ENCODE peak calls at places on chromosomes 4 and X, in four cellular contexts. One of them, this sample, is unnamed. For H3K27me3, the result is how much of the 10 kb centered on the place peaks cover.

GRCh38 chrX:130245441-130245840 is 23.3 kb downstream of the ZNF280C start:
- DNase-seq in sigmoid colon: no peak
- DNase-seq in stomach: no peak
- DNase-seq in K562: no peak
- DNase-seq in this sample: no peak

GRCh38 chrX:133921764-133922389 is 63.5 kb downstream of the GPC3 start:
- DNase-seq in sigmoid colon: no peak
- DNase-seq in stomach: peak
- DNase-seq in K562: peak
- DNase-seq in this sample: no peak

GRCh38 chrX:103774070-103774642 is 2.5 kb upstream of the PLP1 start:
- DNase-seq in K562: no peak
- DNase-seq in stomach: no peak
- DNase-seq in sigmoid colon: no peak
- DNase-seq in this sample: no peak

GRCh38 chr4:188403272-188403671 is 264.0 kb downstream of the TRIML1 start:
- DNase-seq in stomach: no peak
- DNase-seq in sigmoid colon: no peak
- DNase-seq in K562: no peak
- DNase-seq in this sample: no peak

GRCh38 chr4:187826725-187827124 is 168.8 kb upstream of the ZFP42 start:
- DNase-seq in stomach: no peak
- DNase-seq in sigmoid colon: no peak
- DNase-seq in K562: no peak
- DNase-seq in this sample: no peak

GRCh38 chrX:134484039-134484438 is 24.1 kb downstream of the HPRT1 start:
- DNase-seq in K562: peak
- DNase-seq in sigmoid colon: no peak
- DNase-seq in stomach: no peak
- DNase-seq in this sample: no peak

GRCh38 chr4:93781198-93781597 is 47.4 kb upstream of the ATOH1 start:
- DNase-seq in stomach: no peak
- DNase-seq in sigmoid colon: no peak
- DNase-seq in K562: no peak
- DNase-seq in this sample: no peak

GRCh38 chr4:138199568-138200235 is 42.4 kb downstream of the SLC7A11 start:
- DNase-seq in sigmoid colon: no peak
- DNase-seq in K562: no peak
- DNase-seq in stomach: peak
- DNase-seq in this sample: no peak

GRCh38 chr4:121717680-121718237 is 21.0 kb upstream of the ANXA5 start:
- DNase-seq in stomach: no peak
- DNase-seq in K562: no peak
- DNase-seq in sigmoid colon: no peak
- DNase-seq in this sample: no peak

GRCh38 chr4:38106886-38107514 is 146.8 kb downstream of the PTTG2 start:
- DNase-seq in K562: peak
- DNase-seq in stomach: no peak
- DNase-seq in sigmoid colon: no peak
- DNase-seq in this sample: no peak

GRCh38 chr4:16714191-16714590 is 184.3 kb downstream of the LDB2 start:
- DNase-seq in sigmoid colon: no peak
- DNase-seq in K562: no peak
- DNase-seq in stomach: no peak
- DNase-seq in this sample: no peak

GRCh38 chrX:133229361-133229760 is 11.2 kb upstream of the TFDP3 start:
- DNase-seq in sigmoid colon: no peak
- DNase-seq in stomach: no peak
- DNase-seq in K562: no peak
- DNase-seq in this sample: no peak

GRCh38 chr4:147325566-147325965 is 155.3 kb upstream of the EDNRA start:
- DNase-seq in stomach: no peak
- DNase-seq in K562: no peak
- DNase-seq in sigmoid colon: no peak
- DNase-seq in this sample: no peak

GRCh38 chr4:92012899-92013867 is 290.6 kb upstream of the GRID2 start:
- DNase-seq in stomach: peak
- DNase-seq in sigmoid colon: no peak
- DNase-seq in K562: no peak
- DNase-seq in this sample: no peak

GRCh38 chrX:128862557-128862956 is 660.7 kb downstream of the SMARCA1 start:
- DNase-seq in stomach: no peak
- DNase-seq in sigmoid colon: no peak
- DNase-seq in K562: no peak
- DNase-seq in this sample: no peak

GRCh38 chr4:122285285-122285684 is 93.5 kb upstream of the ADAD1 start:
- DNase-seq in K562: peak
- DNase-seq in sigmoid colon: no peak
- DNase-seq in stomach: no peak
- DNase-seq in this sample: no peak

GRCh38 chrX:23900220-23900797 is 7.4 kb downstream of the APOO start:
- DNase-seq in K562: no peak
- DNase-seq in sigmoid colon: no peak
- DNase-seq in stomach: no peak
- DNase-seq in this sample: no peak

GRCh38 chr4:48938831-48939230 is 32.3 kb upstream of the OCIAD2 start:
- DNase-seq in stomach: no peak
- DNase-seq in K562: no peak
- DNase-seq in sigmoid colon: no peak
- DNase-seq in this sample: no peak

GRCh38 chr4:180558427-180558826 is 1684.8 kb upstream of the TENM3 start:
- DNase-seq in K562: no peak
- DNase-seq in sigmoid colon: no peak
- DNase-seq in stomach: no peak
- DNase-seq in this sample: no peak

GRCh38 chrX:30373951-30374350 is 64.8 kb upstream of the NR0B1 start:
- DNase-seq in sigmoid colon: no peak
- DNase-seq in stomach: no peak
- DNase-seq in K562: no peak
- DNase-seq in this sample: no peak

GRCh38 chr4:158949094-158949493 is 153.8 kb upstream of the RAPGEF2 start:
- DNase-seq in stomach: no peak
- DNase-seq in K562: no peak
- DNase-seq in sigmoid colon: no peak
- DNase-seq in this sample: no peak

GRCh38 chrX:85244411-85245210 is 820 bp downstream of the ZNF711 start:
- DNase-seq in stomach: no peak
- DNase-seq in K562: peak
- DNase-seq in sigmoid colon: no peak
- DNase-seq in this sample: no peak

GRCh38 chr4:17786567-17786966 is 5.1 kb upstream of the FAM184B start:
- DNase-seq in K562: no peak
- DNase-seq in sigmoid colon: no peak
- DNase-seq in stomach: no peak
- DNase-seq in this sample: peak

GRCh38 chr4:118814054-118814453 is 21.9 kb downstream of the SEC24D start:
- DNase-seq in stomach: no peak
- DNase-seq in K562: no peak
- DNase-seq in sigmoid colon: no peak
- DNase-seq in this sample: no peak

GRCh38 chr4:132332932-132333722 is 816.0 kb upstream of the PCDH10 start:
- DNase-seq in sigmoid colon: no peak
- DNase-seq in K562: peak
- DNase-seq in stomach: no peak
- DNase-seq in this sample: no peak

GRCh38 chrX:24398766-24399165 is 38.3 kb downstream of the SUPT20HL1 start:
- DNase-seq in K562: no peak
- DNase-seq in stomach: no peak
- DNase-seq in sigmoid colon: no peak
- DNase-seq in this sample: no peak

GRCh38 chr4:153773236-153773690 is 13.4 kb upstream of the RNF175 start:
- DNase-seq in stomach: no peak
- DNase-seq in sigmoid colon: no peak
- DNase-seq in K562: peak
- DNase-seq in this sample: no peak

GRCh38 chrX:23497919-23498318 is 163.3 kb downstream of the PTCHD1 start:
- DNase-seq in sigmoid colon: no peak
- DNase-seq in stomach: no peak
- DNase-seq in K562: no peak
- DNase-seq in this sample: no peak

GRCh38 chr4:3472411-3473141 is 9.5 kb downstream of the DOK7 start:
- DNase-seq in stomach: no peak
- DNase-seq in sigmoid colon: no peak
- DNase-seq in K562: no peak
- DNase-seq in this sample: no peak

GRCh38 chrX:41022579-41022978 is 62.7 kb upstream of the USP9X start:
- DNase-seq in stomach: no peak
- DNase-seq in sigmoid colon: no peak
- DNase-seq in K562: no peak
- DNase-seq in this sample: no peak

GRCh38 chr4:39559641-39560040 is 32.4 kb upstream of the UGDH start:
- DNase-seq in K562: no peak
- DNase-seq in stomach: peak
- DNase-seq in sigmoid colon: no peak
- DNase-seq in this sample: no peak

GRCh38 chr4:156790866-156791265 is 180.7 kb downstream of the PDGFC start:
- DNase-seq in stomach: no peak
- DNase-seq in sigmoid colon: no peak
- DNase-seq in K562: no peak
- DNase-seq in this sample: no peak

GRCh38 chr4:88730811-88731210 is 33.2 kb upstream of the NAP1L5 start:
- DNase-seq in sigmoid colon: no peak
- DNase-seq in stomach: no peak
- DNase-seq in K562: no peak
- DNase-seq in this sample: no peak

GRCh38 chr4:13721894-13722293 is 94.4 kb upstream of the BOD1L1 start:
- DNase-seq in stomach: no peak
- DNase-seq in sigmoid colon: no peak
- DNase-seq in K562: no peak
- DNase-seq in this sample: no peak

GRCh38 chr4:89836897-89837384 is at the start of gene SNCA:
- DNase-seq in stomach: peak
- DNase-seq in sigmoid colon: peak
- DNase-seq in K562: peak
- DNase-seq in this sample: no peak

GRCh38 chrX:17846045-17846444 is 15.1 kb downstream of the RAI2 start:
- DNase-seq in K562: no peak
- DNase-seq in sigmoid colon: no peak
- DNase-seq in stomach: no peak
- DNase-seq in this sample: no peak

GRCh38 chr4:101103381-101104142 is 243.8 kb downstream of the PPP3CA start:
- DNase-seq in K562: no peak
- DNase-seq in stomach: no peak
- DNase-seq in sigmoid colon: no peak
- DNase-seq in this sample: no peak
- TF ChIP-seq POLR2AphosphoS5 in K562: no peak
- TF ChIP-seq POLR2AphosphoS5 in stomach: no peak
- TF ChIP-seq POLR2AphosphoS5 in sigmoid colon: no peak
- TF ChIP-seq POLR2AphosphoS5 in this sample: no peak

GRCh38 chr4:53956053-53956452 is 108.4 kb downstream of the CHIC2 start:
- DNase-seq in K562: no peak
- DNase-seq in sigmoid colon: no peak
- DNase-seq in stomach: no peak
- DNase-seq in this sample: peak

GRCh38 chr4:53951414-53951813 is 113.0 kb downstream of the CHIC2 start:
- DNase-seq in K562: no peak
- DNase-seq in sigmoid colon: no peak
- DNase-seq in stomach: no peak
- DNase-seq in this sample: no peak

GRCh38 chr4:53960843-53961242 is 103.6 kb downstream of the CHIC2 start:
- DNase-seq in sigmoid colon: no peak
- DNase-seq in K562: no peak
- DNase-seq in stomach: no peak
- DNase-seq in this sample: peak

GRCh38 chr4:53959373-53959772 is 105.0 kb downstream of the CHIC2 start:
- DNase-seq in sigmoid colon: no peak
- DNase-seq in stomach: no peak
- DNase-seq in K562: no peak
- DNase-seq in this sample: peak

GRCh38 chr4:53956454-53956853 is 108.0 kb downstream of the CHIC2 start:
- DNase-seq in stomach: no peak
- DNase-seq in sigmoid colon: no peak
- DNase-seq in K562: no peak
- DNase-seq in this sample: peak
- H3K27me3 ChIP-seq in stomach: under half
- H3K27me3 ChIP-seq in sigmoid colon: under half
- H3K27me3 ChIP-seq in K562: under half
- H3K27me3 ChIP-seq in this sample: under half

DNA sequence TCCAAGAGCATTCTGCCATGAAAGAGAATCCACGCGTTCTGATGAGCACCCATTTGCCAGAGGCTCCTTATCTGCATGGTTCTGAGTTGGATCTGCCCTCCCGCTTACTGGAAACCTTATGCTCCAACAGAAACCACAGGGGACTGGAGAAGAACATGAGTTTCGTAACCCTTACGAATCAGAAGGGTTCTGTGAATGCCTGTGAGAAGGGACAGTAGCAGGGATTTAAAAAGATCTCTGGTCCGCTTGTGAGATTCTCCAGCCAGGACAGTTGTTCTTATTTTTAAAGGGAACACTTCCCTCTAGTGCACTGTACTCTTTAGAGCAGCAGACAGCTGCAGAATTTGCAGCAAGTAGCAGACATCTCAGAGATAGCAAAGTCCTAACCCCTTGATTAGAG is 22.5 kb upstream of the CENPU start:
- DNase-seq in K562: no peak
- DNase-seq in sigmoid colon: peak
- DNase-seq in stomach: no peak
- DNase-seq in this sample: no peak
- TF ChIP-seq POLR2AphosphoS5 in K562: no peak
- TF ChIP-seq POLR2AphosphoS5 in sigmoid colon: peak
- TF ChIP-seq POLR2AphosphoS5 in stomach: peak
- TF ChIP-seq POLR2AphosphoS5 in this sample: peak

DNA sequence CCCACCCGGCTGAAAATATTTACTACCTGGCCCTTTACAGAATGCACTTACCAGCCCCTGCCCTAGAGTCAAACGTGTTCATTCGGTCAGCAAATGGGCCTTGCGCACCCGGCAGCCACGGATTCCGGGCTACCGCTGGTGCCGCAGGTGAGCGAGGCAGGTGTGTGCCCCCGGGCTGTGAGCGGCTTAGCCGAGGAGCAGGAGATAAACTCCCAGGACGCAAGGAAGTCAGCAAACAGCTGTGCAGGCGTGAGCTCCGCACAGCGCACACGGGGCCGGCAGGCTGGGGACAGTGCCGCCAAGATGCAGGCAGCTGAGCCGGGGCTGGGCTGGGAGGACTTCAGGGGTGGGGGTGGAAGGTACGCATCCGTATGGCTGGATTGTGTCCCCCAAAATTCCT is 211.2 kb upstream of the PSAPL1 start:
- DNase-seq in K562: no peak
- DNase-seq in sigmoid colon: no peak
- DNase-seq in stomach: no peak
- DNase-seq in this sample: no peak
- H3K27me3 ChIP-seq in K562: under half
- H3K27me3 ChIP-seq in sigmoid colon: under half
- H3K27me3 ChIP-seq in stomach: under half
- H3K27me3 ChIP-seq in this sample: under half

DNA sequence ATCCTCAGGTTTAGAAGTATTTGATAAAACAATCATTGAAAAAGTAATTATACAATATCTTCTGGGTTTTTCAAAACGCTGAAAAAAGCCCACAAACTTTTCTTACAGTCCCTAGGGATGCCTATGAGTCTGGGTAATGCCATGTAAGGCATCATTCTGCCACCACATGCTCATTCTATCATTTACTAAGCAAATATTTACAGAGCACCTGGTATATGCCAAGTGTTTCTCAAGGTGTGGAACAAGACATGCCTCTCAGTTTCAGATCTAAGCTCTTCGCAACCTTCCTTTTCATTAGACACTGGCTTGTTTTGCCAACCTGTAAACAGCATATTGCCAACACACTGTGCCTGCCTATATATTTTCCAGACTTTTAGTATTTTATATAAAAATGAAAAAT is 17.7 kb downstream of the MID1 start:
- DNase-seq in sigmoid colon: no peak
- DNase-seq in stomach: no peak
- DNase-seq in K562: no peak
- DNase-seq in this sample: no peak
- TF ChIP-seq POLR2AphosphoS5 in sigmoid colon: no peak
- TF ChIP-seq POLR2AphosphoS5 in stomach: no peak
- TF ChIP-seq POLR2AphosphoS5 in K562: no peak
- TF ChIP-seq POLR2AphosphoS5 in this sample: no peak